ENCODE peak calls at places on chromosomes 12 and 14, in seven cellular contexts. S, C, K, X, Y, V and B are unnamed samples.
A peak's percentile ranks its signal among the peaks of the same experiment; 100 is the strongest.

GRCh38 chr12:124379938-124380754 is 85.3 kb downstream of the RFLNA start:
- DNase-seq in S (no peak), C (peak; percentile 37), K (no peak), X (peak; percentile 94), Y (no peak), V (no peak), B (no peak)

GRCh38 chr12:122862110-122862634 is 26.9 kb downstream of the HIP1R start:
- DNase-seq in S (no peak), C (no peak), K (no peak), X (no peak), Y (no peak), V (no peak), B (no peak)

GRCh38 chr14:72777636-72778035 is 116.3 kb downstream of the DPF3 start:
- DNase-seq in S (no peak), C (no peak), K (no peak), X (no peak), Y (no peak), V (no peak), B (no peak)

GRCh38 chr12:67517181-67517887 is 131.2 kb upstream of the DYRK2 start:
- DNase-seq in S (no peak), C (no peak), K (no peak), X (peak; percentile 91), Y (no peak), V (no peak), B (no peak)

GRCh38 chr12:109892748-109893147 is 7.3 kb upstream of the TCHP start:
- DNase-seq in S (no peak), C (no peak), K (no peak), X (no peak), Y (no peak), V (peak; percentile 75), B (no peak)

GRCh38 chr14:61266436-61267220 is 14.5 kb downstream of the TMEM30B start:
- DNase-seq in S (no peak), C (no peak), K (no peak), X (no peak), Y (no peak), V (no peak), B (no peak)

GRCh38 chr12:57243521-57244305 is 7.3 kb downstream of the STAC3 start:
- DNase-seq in S (peak; percentile 74), C (no peak), K (peak; percentile 84), X (peak; percentile 39), Y (peak; percentile 82), V (peak; percentile 89), B (peak; percentile 77)

GRCh38 chr14:50122291-50122690 is 5.9 kb upstream of the VCPKMT start:
- DNase-seq in S (no peak), C (no peak), K (no peak), X (peak; percentile 24), Y (no peak), V (no peak), B (no peak)

GRCh38 chr12:12776261-12776660 is 9.2 kb upstream of the APOLD1 start:
- DNase-seq in S (no peak), C (no peak), K (no peak), X (peak; percentile 59), Y (no peak), V (peak; percentile 68), B (no peak)